ENCODE peak calls at places on chromosomes 5 and 9, in six cellular contexts. J is HEK293T; N is iris pigment epithelial cell; M is activated CD8-positive, alpha-beta memory T cell treated with anti-CD3 and anti-CD28 coated beads, Interleukin-2, amount 10 ng/mL, durations not matched to agents 7 days and 5 days; X is stimulated activated CD4-positive, alpha-beta T cell treated with anti-CD3 and anti-CD28 coated beads, Interleukin-4, amount 100 ng/mL, for 4 hours; F is A549. H is an unnamed sample.

GRCh38 chr5:111694183-111694582 is 62.8 kb downstream of the NREP start:
- DNase-seq in J (no peak), N (peak), M (no peak), X (no peak), F (no peak), H (no peak)

GRCh38 chr9:36714161-36714560 is 141.5 kb downstream of the MELK start:
- DNase-seq in J (no peak), N (no peak), M (no peak), X (no peak), F (no peak), H (no peak)

GRCh38 chr9:89225587-89225986 is 47.0 kb upstream of the SHC3 start:
- DNase-seq in J (no peak), N (peak), M (no peak), X (no peak), F (no peak), H (peak)

GRCh38 chr9:127279717-127280285 is 15.2 kb downstream of the GARNL3 start:
- DNase-seq in J (no peak), N (no peak), M (no peak), X (no peak), F (no peak), H (no peak)

GRCh38 chr5:60586307-60586901 is 113.6 kb downstream of the DEPDC1B start:
- DNase-seq in J (no peak), N (peak), M (no peak), X (no peak), F (no peak), H (peak)

GRCh38 chr9:126793686-126794417 is 11.0 kb upstream of the ZBTB43 start:
- DNase-seq in J (no peak), N (no peak), M (no peak), X (no peak), F (no peak), H (no peak)

GRCh38 chr5:33763435-33763834 is 128.4 kb downstream of the ADAMTS12 start:
- DNase-seq in J (no peak), N (no peak), M (no peak), X (no peak), F (no peak), H (no peak)

GRCh38 chr5:122585111-122585415 is 189.8 kb upstream of the SNX2 start:
- DNase-seq in J (peak), N (no peak), M (no peak), X (no peak), F (no peak), H (no peak)

GRCh38 chr5:123157797-123158528 is 68.9 kb downstream of the PRDM6 start:
- DNase-seq in J (peak), N (peak), M (no peak), X (no peak), F (no peak), H (peak)

H was measured in astrocyte of the hippocampus.